ENCODE peak calls at places on chromosomes 5 and 9, in six cellular contexts. One of them, this sample, is unnamed.

GRCh38 chr5:151798674-151799073 is 26.9 kb downstream of the G3BP1 start:
- DNase-seq in mesenchymal stem cell: no peak
- DNase-seq in H9: no peak
- DNase-seq in IMR-90: no peak
- DNase-seq in H1: no peak
- DNase-seq in trophoblast cell: no peak
- DNase-seq in this sample: no peak

GRCh38 chr5:78699565-78700143 is 51.1 kb upstream of the LHFPL2 start:
- DNase-seq in IMR-90: peak; percentile 97
- DNase-seq in mesenchymal stem cell: peak; percentile 88
- DNase-seq in trophoblast cell: peak; percentile 97
- DNase-seq in H9: no peak
- DNase-seq in H1: no peak
- DNase-seq in this sample: no peak

GRCh38 chr5:174312270-174312617 is 266.7 kb downstream of the NSG2 start:
- DNase-seq in mesenchymal stem cell: no peak
- DNase-seq in IMR-90: no peak
- DNase-seq in H9: no peak
- DNase-seq in H1: no peak
- DNase-seq in trophoblast cell: no peak
- DNase-seq in this sample: no peak

GRCh38 chr5:14184725-14185124 is 41.6 kb downstream of the TRIO start:
- DNase-seq in H1: no peak
- DNase-seq in trophoblast cell: no peak
- DNase-seq in mesenchymal stem cell: no peak
- DNase-seq in IMR-90: peak; percentile 77
- DNase-seq in H9: no peak
- DNase-seq in this sample: no peak

GRCh38 chr5:60521379-60522298 is 178.3 kb downstream of the DEPDC1B start:
- DNase-seq in H9: no peak
- DNase-seq in trophoblast cell: no peak
- DNase-seq in H1: no peak
- DNase-seq in mesenchymal stem cell: peak; percentile 52
- DNase-seq in IMR-90: no peak
- DNase-seq in this sample: no peak

GRCh38 chr9:76552751-76553150 is 93.8 kb downstream of the GCNT1 start:
- DNase-seq in trophoblast cell: no peak
- DNase-seq in H9: no peak
- DNase-seq in H1: no peak
- DNase-seq in mesenchymal stem cell: no peak
- DNase-seq in IMR-90: no peak
- DNase-seq in this sample: no peak

GRCh38 chr9:19127881-19128719 is 808 bp upstream of the PLIN2 start:
- DNase-seq in IMR-90: no peak
- DNase-seq in trophoblast cell: peak; percentile 49
- DNase-seq in mesenchymal stem cell: peak; percentile 73
- DNase-seq in H9: peak; percentile 54
- DNase-seq in H1: no peak
- DNase-seq in this sample: peak; percentile 38

GRCh38 chr5:6714221-6715041 is 1.2 kb downstream of the TENT4A start:
- DNase-seq in H1: no peak
- DNase-seq in mesenchymal stem cell: no peak
- DNase-seq in trophoblast cell: no peak
- DNase-seq in H9: no peak
- DNase-seq in IMR-90: no peak
- DNase-seq in this sample: no peak

GRCh38 chr9:135536166-135536565 is 9.8 kb upstream of the OBP2A start:
- DNase-seq in H1: no peak
- DNase-seq in mesenchymal stem cell: peak; percentile 22
- DNase-seq in H9: no peak
- DNase-seq in IMR-90: peak; percentile 34
- DNase-seq in trophoblast cell: no peak
- DNase-seq in this sample: no peak

GRCh38 chr9:38301376-38302106 is 91.0 kb upstream of the ALDH1B1 start:
- DNase-seq in H9: no peak
- DNase-seq in IMR-90: no peak
- DNase-seq in H1: no peak
- DNase-seq in mesenchymal stem cell: no peak
- DNase-seq in trophoblast cell: no peak
- DNase-seq in this sample: no peak

GRCh38 chr5:131377785-131378325 is 114.0 kb downstream of the CDC42SE2 start:
- DNase-seq in H1: no peak
- DNase-seq in IMR-90: peak; percentile 86
- DNase-seq in H9: no peak
- DNase-seq in trophoblast cell: no peak
- DNase-seq in mesenchymal stem cell: peak; percentile 73
- DNase-seq in this sample: no peak

GRCh38 chr9:96555567-96556386 is 63.9 kb downstream of the CDC14B start:
- DNase-seq in H1: no peak
- DNase-seq in trophoblast cell: no peak
- DNase-seq in mesenchymal stem cell: peak; percentile 85
- DNase-seq in H9: no peak
- DNase-seq in IMR-90: peak; percentile 44
- DNase-seq in this sample: no peak

GRCh38 chr5:133977858-133978257 is 9.4 kb upstream of the C5orf15 start:
- DNase-seq in IMR-90: peak; percentile 85
- DNase-seq in H9: no peak
- DNase-seq in H1: no peak
- DNase-seq in mesenchymal stem cell: peak; percentile 84
- DNase-seq in trophoblast cell: no peak
- DNase-seq in this sample: no peak

GRCh38 chr5:40485021-40485998 is 194.4 kb upstream of the PTGER4 start:
- DNase-seq in H1: no peak
- DNase-seq in IMR-90: no peak
- DNase-seq in trophoblast cell: no peak
- DNase-seq in mesenchymal stem cell: no peak
- DNase-seq in H9: no peak
- DNase-seq in this sample: no peak

GRCh38 chr5:42583322-42583721 is 160.1 kb downstream of the GHR start:
- DNase-seq in IMR-90: peak; percentile 38
- DNase-seq in trophoblast cell: peak; percentile 55
- DNase-seq in mesenchymal stem cell: peak; percentile 67
- DNase-seq in H1: no peak
- DNase-seq in H9: peak; percentile 62
- DNase-seq in this sample: peak; percentile 62

GRCh38 chr9:134288731-134289130 is 37.5 kb upstream of the RXRA start:
- DNase-seq in H1: no peak
- DNase-seq in H9: no peak
- DNase-seq in mesenchymal stem cell: no peak
- DNase-seq in trophoblast cell: no peak
- DNase-seq in IMR-90: no peak
- DNase-seq in this sample: no peak

GRCh38 chr9:112135706-112136105 is 39.4 kb downstream of the SUSD1 start:
- DNase-seq in H1: no peak
- DNase-seq in H9: no peak
- DNase-seq in mesenchymal stem cell: no peak
- DNase-seq in trophoblast cell: no peak
- DNase-seq in IMR-90: no peak
- DNase-seq in this sample: no peak

GRCh38 chr5:120447706-120448239 is 16.3 kb upstream of the PRR16 start:
- DNase-seq in H9: no peak
- DNase-seq in mesenchymal stem cell: peak; percentile 52
- DNase-seq in H1: no peak
- DNase-seq in IMR-90: peak; percentile 41
- DNase-seq in trophoblast cell: no peak
- DNase-seq in this sample: no peak

GRCh38 chr5:77120706-77121105 is 33.6 kb upstream of the ZBED3 start:
- DNase-seq in mesenchymal stem cell: no peak
- DNase-seq in H1: no peak
- DNase-seq in IMR-90: no peak
- DNase-seq in H9: no peak
- DNase-seq in trophoblast cell: no peak
- DNase-seq in this sample: no peak

GRCh38 chr5:92222449-92222848 is 839.3 kb upstream of the ARRDC3 start:
- DNase-seq in mesenchymal stem cell: no peak
- DNase-seq in trophoblast cell: no peak
- DNase-seq in H9: peak; percentile 36
- DNase-seq in IMR-90: peak; percentile 1
- DNase-seq in H1: no peak
- DNase-seq in this sample: no peak

GRCh38 chr5:143030349-143030748 is 260.2 kb downstream of the ARHGAP26 start:
- DNase-seq in H9: no peak
- DNase-seq in trophoblast cell: no peak
- DNase-seq in mesenchymal stem cell: no peak
- DNase-seq in H1: no peak
- DNase-seq in IMR-90: no peak
- DNase-seq in this sample: no peak

GRCh38 chr9:134791009-134791408 is 89.6 kb upstream of the FCN2 start:
- DNase-seq in H1: no peak
- DNase-seq in mesenchymal stem cell: no peak
- DNase-seq in H9: no peak
- DNase-seq in IMR-90: no peak
- DNase-seq in trophoblast cell: no peak
- DNase-seq in this sample: no peak

GRCh38 chr5:33781286-33781685 is 110.5 kb downstream of the ADAMTS12 start:
- DNase-seq in IMR-90: peak; percentile 89
- DNase-seq in trophoblast cell: peak; percentile 2
- DNase-seq in H9: no peak
- DNase-seq in H1: no peak
- DNase-seq in mesenchymal stem cell: peak; percentile 93
- DNase-seq in this sample: peak; percentile 11

GRCh38 chr5:23419115-23419514 is 88.3 kb upstream of the PRDM9 start:
- DNase-seq in H1: peak; percentile 13
- DNase-seq in H9: no peak
- DNase-seq in IMR-90: no peak
- DNase-seq in mesenchymal stem cell: peak; percentile 54
- DNase-seq in trophoblast cell: no peak
- DNase-seq in this sample: peak; percentile 4

GRCh38 chr9:85142461-85143401 is 473.2 kb downstream of the NTRK2 start:
- DNase-seq in trophoblast cell: peak; percentile 2
- DNase-seq in IMR-90: no peak
- DNase-seq in H1: no peak
- DNase-seq in mesenchymal stem cell: peak; percentile 7
- DNase-seq in H9: no peak
- DNase-seq in this sample: no peak

GRCh38 chr9:77916410-77916819 is 115.2 kb downstream of the GNAQ start:
- DNase-seq in H9: no peak
- DNase-seq in trophoblast cell: no peak
- DNase-seq in H1: no peak
- DNase-seq in IMR-90: no peak
- DNase-seq in mesenchymal stem cell: no peak
- DNase-seq in this sample: no peak
- H3K14ac ChIP-seq in H9: no peak overlapping the region
- H3K14ac ChIP-seq in trophoblast cell: no peak overlapping the region
- H3K14ac ChIP-seq in H1: no peak overlapping the region
- H3K14ac ChIP-seq in IMR-90: no peak overlapping the region
- H3K14ac ChIP-seq in mesenchymal stem cell: no peak overlapping the region
- H3K14ac ChIP-seq in this sample: no peak overlapping the region

GRCh38 chr9:129493714-129494047 is 127.2 kb downstream of the C9orf50 start:
- DNase-seq in mesenchymal stem cell: no peak
- DNase-seq in IMR-90: no peak
- DNase-seq in trophoblast cell: no peak
- DNase-seq in H9: no peak
- DNase-seq in H1: no peak
- DNase-seq in this sample: no peak

GRCh38 chr9:129496187-129497063 is 124.5 kb downstream of the C9orf50 start:
- DNase-seq in trophoblast cell: peak; percentile 64
- DNase-seq in mesenchymal stem cell: peak; percentile 97
- DNase-seq in H9: peak; percentile 94
- DNase-seq in IMR-90: peak; percentile 91
- DNase-seq in H1: peak; percentile 73
- DNase-seq in this sample: peak; percentile 94

GRCh38 chr9:129497064-129497836 is 123.7 kb downstream of the C9orf50 start:
- DNase-seq in H9: peak; percentile 85
- DNase-seq in H1: no peak
- DNase-seq in trophoblast cell: no peak
- DNase-seq in mesenchymal stem cell: peak; percentile 54
- DNase-seq in IMR-90: no peak
- DNase-seq in this sample: no peak

GRCh38 chr9:129494113-129494789 is 126.7 kb downstream of the C9orf50 start:
- DNase-seq in H9: no peak
- DNase-seq in H1: no peak
- DNase-seq in mesenchymal stem cell: no peak
- DNase-seq in IMR-90: no peak
- DNase-seq in trophoblast cell: peak; percentile 69
- DNase-seq in this sample: no peak

DNA sequence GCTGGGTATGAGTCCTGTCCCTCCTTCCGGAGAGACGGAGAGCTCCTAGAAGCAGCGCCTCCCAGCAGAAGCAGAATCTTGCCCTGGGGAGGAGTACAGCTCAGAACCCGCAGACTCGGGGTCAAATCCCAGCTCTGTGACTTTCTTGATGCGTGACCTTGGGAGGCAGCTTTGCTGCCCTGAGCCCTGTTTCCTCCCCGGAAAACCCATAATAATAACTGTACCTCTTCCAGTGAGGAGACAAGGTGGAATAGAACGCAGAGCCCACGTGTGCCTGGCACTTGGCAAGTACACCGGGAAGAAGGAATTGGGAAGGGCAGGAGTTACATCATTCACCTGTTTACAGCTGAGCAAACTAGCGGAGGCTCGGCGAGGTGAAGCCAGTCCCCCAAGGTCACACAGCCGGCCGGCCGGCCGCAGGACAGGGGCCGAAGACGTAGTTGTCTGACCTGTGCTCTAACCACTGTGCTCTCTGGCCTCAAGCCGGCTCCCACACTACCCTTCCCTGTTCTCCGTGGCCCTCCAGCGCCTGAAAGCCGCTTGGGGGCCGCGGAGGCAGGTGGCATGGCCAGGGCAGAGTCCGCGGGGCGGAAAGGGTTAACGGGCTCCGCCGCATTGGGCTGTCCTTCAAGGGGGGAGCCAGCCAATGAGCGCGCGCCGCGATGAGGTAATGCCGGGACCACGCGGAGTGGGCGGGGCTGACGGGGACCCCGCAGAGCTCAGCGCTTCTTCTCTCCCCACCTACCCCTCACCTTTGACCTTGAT is 125.3 kb downstream of the C9orf50 start:
- DNase-seq in mesenchymal stem cell: peak; percentile 89
- DNase-seq in trophoblast cell: peak; percentile 68
- DNase-seq in H1: peak; percentile 87
- DNase-seq in IMR-90: peak; percentile 84
- DNase-seq in H9: peak; percentile 93
- DNase-seq in this sample: peak; percentile 85
- H2BK120ac ChIP-seq in mesenchymal stem cell: peak overlapping the region; percentile 97
- H2BK120ac ChIP-seq in trophoblast cell: peak overlapping the region; percentile 94
- H2BK120ac ChIP-seq in H1: peak overlapping the region; percentile 30
- H2BK120ac ChIP-seq in IMR-90: peak overlapping the region; percentile 100
- H2BK120ac ChIP-seq in H9: no peak overlapping the region
- H2BK120ac ChIP-seq in this sample: no peak overlapping the region

DNA sequence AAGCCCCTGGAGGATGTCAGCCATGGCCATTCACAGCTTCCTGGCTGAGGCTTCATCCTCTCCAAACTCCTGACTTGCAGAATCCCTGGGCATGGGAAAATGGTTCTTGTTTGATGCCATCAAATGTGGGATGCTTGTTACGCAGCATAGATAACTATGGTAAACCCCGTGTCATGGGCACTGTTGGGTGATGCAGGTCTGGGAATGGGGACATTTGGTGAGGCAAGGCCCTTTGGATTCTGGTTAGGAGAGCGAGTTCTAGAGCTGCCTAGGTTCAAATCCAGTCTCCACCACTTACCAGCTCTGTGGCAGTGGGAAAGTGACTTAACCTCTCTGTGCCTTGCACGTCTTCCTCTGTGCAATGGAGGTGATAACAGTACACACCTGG is 41.7 kb upstream of the ANKRD33B start:
- DNase-seq in IMR-90: no peak
- DNase-seq in trophoblast cell: no peak
- DNase-seq in H1: no peak
- DNase-seq in H9: no peak
- DNase-seq in mesenchymal stem cell: no peak
- DNase-seq in this sample: no peak
- H3K14ac ChIP-seq in IMR-90: no peak overlapping the region
- H3K14ac ChIP-seq in trophoblast cell: no peak overlapping the region
- H3K14ac ChIP-seq in H1: no peak overlapping the region
- H3K14ac ChIP-seq in H9: no peak overlapping the region
- H3K14ac ChIP-seq in mesenchymal stem cell: no peak overlapping the region
- H3K14ac ChIP-seq in this sample: no peak overlapping the region

GRCh38 chr5:166596043-166596442 is 1695.4 kb upstream of the WWC1 start:
- DNase-seq in mesenchymal stem cell: no peak
- DNase-seq in H9: no peak
- DNase-seq in H1: no peak
- DNase-seq in IMR-90: no peak
- DNase-seq in trophoblast cell: no peak
- DNase-seq in this sample: no peak
- H2BK120ac ChIP-seq in mesenchymal stem cell: no peak overlapping the region
- H2BK120ac ChIP-seq in H9: no peak overlapping the region
- H2BK120ac ChIP-seq in H1: no peak overlapping the region
- H2BK120ac ChIP-seq in IMR-90: no peak overlapping the region
- H2BK120ac ChIP-seq in trophoblast cell: no peak overlapping the region
- H2BK120ac ChIP-seq in this sample: no peak overlapping the region

This sample was measured in neuronal stem cell.